ENCODE peak calls at places on chromosome 13, in eight cellular contexts. E is PC-9, B is body of pancreas, C is transverse colon, J is hepatocyte, V is colonic mucosa, H is PC-3, G is left ventricle myocardium inferior. T is an unnamed sample. For H3K4me1, the result is how much of the 10 kb centered on the place peaks cover.

GRCh38 chr13:95676100-95676774 is 702 bp upstream of the DNAJC3 start:
- DNase-seq in V (peak), E (peak), C (peak), H (peak), G (no peak), B (peak), J (peak), T (no peak)

GRCh38 chr13:43572601-43573360 is 214.0 kb downstream of the ENOX1 start:
- DNase-seq in J (no peak), G (no peak), E (peak), V (no peak), C (no peak), B (no peak), H (peak), T (peak)

GRCh38 chr13:94548382-94549240 is 47.3 kb downstream of the TGDS start:
- DNase-seq in J (peak), B (peak), G (peak), E (no peak), V (peak), H (peak), C (peak), T (no peak)

GRCh38 chr13:19332380-19332779 is 150.8 kb upstream of the TUBA3C start:
- DNase-seq in C (no peak), B (no peak), E (no peak), H (no peak), J (no peak), V (no peak), G (no peak), T (no peak)

GRCh38 chr13:59442946-59443345 is 720.8 kb downstream of the DIAPH3 start:
- DNase-seq in H (no peak), B (no peak), V (no peak), G (no peak), J (no peak), E (no peak), C (no peak), T (no peak)

GRCh38 chr13:102317593-102317992 is 84.3 kb downstream of the FGF14 start:
- DNase-seq in E (no peak), J (peak), B (peak), H (no peak), C (peak), V (peak), G (peak), T (no peak)

GRCh38 chr13:44354322-44354721 is 19.3 kb upstream of the SERP2 start:
- DNase-seq in E (no peak), C (no peak), G (no peak), J (no peak), V (no peak), B (no peak), H (no peak), T (no peak)

GRCh38 chr13:111259058-111259457 is 61.4 kb upstream of the TEX29 start:
- DNase-seq in V (no peak), B (no peak), H (no peak), E (no peak), J (no peak), G (no peak), C (no peak), T (no peak)

GRCh38 chr13:49113526-49114286 is 106.4 kb upstream of the MLNR start:
- DNase-seq in J (no peak), V (no peak), G (no peak), B (no peak), C (no peak), H (peak), E (no peak), T (no peak)

GRCh38 chr13:44470623-44471562 is 97.3 kb downstream of the SERP2 start:
- DNase-seq in G (no peak), B (no peak), H (peak), V (no peak), C (no peak), J (peak), E (no peak), T (peak)

GRCh38 chr13:34340534-34340933 is 522.6 kb downstream of the RFC3 start:
- DNase-seq in V (no peak), C (no peak), E (peak), B (no peak), G (no peak), J (peak), H (peak), T (no peak)

GRCh38 chr13:110916671-110917142 is 1.8 kb upstream of the ANKRD10 start:
- DNase-seq in E (no peak), J (peak), G (no peak), C (no peak), V (no peak), H (no peak), B (no peak), T (no peak)

GRCh38 chr13:36282818-36283432 is 14.7 kb downstream of the CCDC169 start:
- DNase-seq in E (no peak), V (no peak), B (no peak), C (no peak), H (peak), J (peak), G (no peak), T (peak)

GRCh38 chr13:40026741-40027140 is 371.3 kb downstream of the COG6 start:
- DNase-seq in V (no peak), C (no peak), E (no peak), B (no peak), G (no peak), J (no peak), H (no peak), T (no peak)

GRCh38 chr13:107937841-107938240 is 277.5 kb downstream of the LIG4 start:
- DNase-seq in G (no peak), J (no peak), C (no peak), V (no peak), H (peak), B (no peak), E (no peak), T (no peak)

GRCh38 chr13:59519776-59520175 is 644.0 kb downstream of the DIAPH3 start:
- DNase-seq in C (no peak), B (no peak), E (no peak), J (no peak), H (no peak), G (no peak), V (no peak), T (no peak)

GRCh38 chr13:91141619-91142061 is 205.8 kb upstream of the MIR17HG start:
- DNase-seq in B (no peak), G (no peak), H (no peak), E (no peak), J (no peak), C (no peak), V (no peak), T (no peak)

GRCh38 chr13:26679411-26679810 is 81.2 kb downstream of the GPR12 start:
- DNase-seq in H (peak), J (no peak), V (no peak), G (no peak), C (no peak), B (no peak), E (no peak), T (no peak)

GRCh38 chr13:38950987-38951386 is 39.6 kb downstream of the STOML3 start:
- DNase-seq in V (no peak), J (no peak), B (no peak), H (no peak), E (no peak), G (no peak), C (no peak), T (no peak)

GRCh38 chr13:79631260-79631659 is 150.3 kb downstream of the NDFIP2 start:
- DNase-seq in B (no peak), V (no peak), G (no peak), J (peak), E (peak), H (peak), C (no peak), T (peak)

GRCh38 chr13:20512042-20512683 is 13.5 kb downstream of the CRYL1 start:
- DNase-seq in C (no peak), G (no peak), H (no peak), E (no peak), V (no peak), J (no peak), B (no peak), T (peak)

GRCh38 chr13:51148952-51149573 is 38.0 kb upstream of the C13orf42 start:
- DNase-seq in E (peak), J (peak), C (peak), B (peak), V (no peak), G (no peak), H (peak), T (no peak)

GRCh38 chr13:100753391-100753790 is 78.8 kb upstream of the TMTC4 start:
- DNase-seq in V (no peak), J (no peak), G (no peak), B (no peak), E (no peak), C (no peak), H (no peak), T (no peak)

GRCh38 chr13:32984857-32985626 is 31.2 kb upstream of the KL start:
- DNase-seq in C (peak), E (peak), H (peak), G (no peak), B (no peak), V (no peak), J (no peak), T (no peak)

GRCh38 chr13:39370048-39370447 is 232.9 kb downstream of the LHFPL6 start:
- DNase-seq in B (no peak), G (no peak), H (no peak), J (no peak), V (no peak), E (no peak), C (no peak), T (no peak)

GRCh38 chr13:51953347-51953746 is 57.9 kb downstream of the ATP7B start:
- DNase-seq in G (no peak), C (no peak), H (no peak), V (no peak), B (no peak), E (no peak), J (no peak), T (no peak)

GRCh38 chr13:90910240-90910639 is 437.2 kb upstream of the MIR17HG start:
- DNase-seq in C (no peak), B (no peak), V (no peak), G (no peak), J (no peak), H (no peak), E (no peak), T (no peak)

GRCh38 chr13:58994778-58995177 is 1169.0 kb downstream of the DIAPH3 start:
- DNase-seq in C (no peak), B (no peak), G (no peak), V (no peak), J (no peak), E (no peak), H (peak), T (no peak)

GRCh38 chr13:43388282-43389034 is 365.1 kb downstream of the DNAJC15 start:
- DNase-seq in E (no peak), J (peak), H (peak), G (no peak), C (no peak), V (no peak), B (peak), T (no peak)

GRCh38 chr13:28650284-28650683 is 8.6 kb upstream of the POMP start:
- DNase-seq in G (no peak), C (no peak), B (no peak), E (no peak), V (no peak), H (no peak), J (no peak), T (no peak)

GRCh38 chr13:39952244-39953233 is 297.1 kb downstream of the COG6 start:
- DNase-seq in J (peak), B (no peak), G (no peak), E (no peak), C (no peak), V (no peak), H (no peak), T (no peak)

GRCh38 chr13:106464076-106464475 is 71.4 kb downstream of the EFNB2 start:
- DNase-seq in C (no peak), E (no peak), J (no peak), B (no peak), G (no peak), V (no peak), H (no peak), T (no peak)

GRCh38 chr13:95553614-95554385 is 1.3 kb downstream of the CLDN10 start:
- DNase-seq in V (peak), J (no peak), E (no peak), C (no peak), G (no peak), B (peak), H (peak), T (no peak)

GRCh38 chr13:21616880-21617279 is 12.9 kb upstream of the MICU2 start:
- DNase-seq in V (peak), B (no peak), G (no peak), C (peak), E (no peak), H (peak), J (peak), T (peak)

GRCh38 chr13:39867807-39868206 is 212.3 kb downstream of the COG6 start:
- DNase-seq in J (no peak), E (no peak), B (no peak), G (no peak), V (no peak), C (no peak), H (no peak), T (no peak)

GRCh38 chr13:24664726-24665409 is 15.3 kb upstream of the ATP12A start:
- DNase-seq in E (peak), C (no peak), H (peak), J (no peak), G (no peak), B (no peak), V (no peak), T (no peak)

GRCh38 chr13:98988782-98989181 is 10.9 kb upstream of the DOCK9 start:
- DNase-seq in B (no peak), H (no peak), C (no peak), E (no peak), V (no peak), J (no peak), G (no peak), T (no peak)
- H3K4me1 ChIP-seq in B (under half), H (under half), C (under half), E (under half), V (under half), J (under half), G (under half), T (under half)

DNA sequence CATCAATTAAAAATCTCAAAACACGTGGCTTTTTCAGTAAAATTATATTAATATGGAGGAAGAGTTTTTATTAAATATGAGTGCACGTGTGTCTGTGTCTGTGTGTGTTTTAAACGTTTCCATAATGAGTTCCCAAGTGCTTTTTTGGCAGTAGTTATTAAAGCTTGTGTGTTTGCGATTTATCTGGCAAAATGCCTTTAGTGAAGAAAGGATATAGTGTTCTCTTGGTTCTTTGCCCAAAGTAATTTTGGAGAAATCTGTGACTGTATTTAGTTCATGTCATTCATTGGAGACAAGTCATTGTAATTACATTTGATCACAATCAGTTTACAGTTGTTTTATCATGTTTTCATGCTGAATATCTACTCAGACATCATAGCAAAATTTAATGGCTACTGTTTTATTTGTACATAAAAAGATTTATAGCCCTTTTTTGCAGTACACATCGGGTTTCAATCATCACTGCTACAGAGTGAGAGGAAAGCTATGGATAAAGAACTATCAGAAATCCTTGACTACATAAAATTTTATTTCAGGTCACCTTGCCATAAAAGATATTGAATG is 176.2 kb downstream of the TM9SF2 start:
- DNase-seq in E (no peak), J (peak), G (no peak), B (no peak), C (no peak), V (no peak), H (peak), T (no peak)
- TF ChIP-seq CTCF in E (no peak), J (no peak), G (no peak), B (no peak), C (no peak), V (no peak), H (no peak), T (no peak)

DNA sequence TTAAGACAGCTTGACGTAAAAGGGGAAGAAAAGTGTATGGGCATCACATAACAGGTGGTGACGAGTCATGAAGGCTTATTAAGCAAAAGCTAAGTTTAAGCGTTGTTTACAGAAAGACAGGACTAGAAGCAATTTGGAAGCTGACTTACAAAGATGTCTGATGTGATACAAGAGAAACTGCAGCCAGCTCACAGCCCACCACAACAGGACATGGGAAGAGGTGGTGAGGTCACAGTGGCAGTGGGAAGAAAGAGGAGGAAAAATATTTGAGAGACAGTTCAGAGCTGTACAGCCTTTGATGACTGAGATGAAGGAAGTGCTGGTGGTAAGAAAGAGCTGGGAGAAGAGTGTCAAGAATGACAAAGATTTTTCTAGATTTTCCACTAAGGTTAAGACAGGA is 181.5 kb downstream of the KLF12 start:
- DNase-seq in C (no peak), G (no peak), H (no peak), J (no peak), B (no peak), V (no peak), E (no peak), T (no peak)
- H3K4me1 ChIP-seq in C (under half), G (under half), H (under half), J (under half), B (under half), V (under half), E (under half), T (under half)

GRCh38 chr13:113845723-113846638 is 17.9 kb downstream of the GAS6 start:
- DNase-seq in B (no peak), V (no peak), G (no peak), J (no peak), H (no peak), C (peak), E (no peak), T (peak)
- TF ChIP-seq CTCF in B (no peak), V (no peak), G (no peak), J (no peak), H (no peak), C (no peak), E (no peak), T (no peak)

GRCh38 chr13:30915691-30916541 is 9.8 kb downstream of the MEDAG start:
- DNase-seq in E (no peak), J (no peak), G (no peak), H (no peak), B (no peak), C (no peak), V (no peak), T (no peak)
- H3K4me1 ChIP-seq in E (under half), J (under half), G (under half), H (under half), B (under half), C (under half), V (under half), T (under half)

GRCh38 chr13:81172603-81173002 is 831.7 kb upstream of the SPRY2 start:
- DNase-seq in B (no peak), V (no peak), E (no peak), H (no peak), C (no peak), J (no peak), G (no peak), T (no peak)
- TF ChIP-seq CTCF in B (no peak), V (no peak), E (no peak), H (no peak), C (no peak), J (no peak), G (no peak), T (no peak)

GRCh38 chr13:112348642-112349345 is 27.4 kb upstream of the SPACA7 start:
- DNase-seq in V (no peak), C (no peak), J (no peak), E (no peak), B (no peak), H (no peak), G (no peak), T (no peak)
- H3K4me1 ChIP-seq in V (under half), C (under half), J (under half), E (under half), B (under half), H (under half), G (under half), T (under half)

T was measured in Caco-2.